ENCODE peak calls at places on chromosomes 1 and 21, in five cellular contexts. I is heart left ventricle, G is AG09309, L is fibroblast of the aortic adventitia, O is endothelial cell of umbilical vein. N is an unnamed sample.
A peak's percentile ranks its signal among the peaks of the same experiment; 100 is the strongest.

GRCh38 chr1:234885601-234886000 is 243.0 kb downstream of the TOMM20 start:
- DNase-seq in I (peak; percentile 70), G (no peak), L (peak; percentile 35), O (no peak), N (no peak)

GRCh38 chr1:196002906-196003305 is 605.3 kb downstream of the KCNT2 start:
- DNase-seq in I (no peak), G (no peak), L (no peak), O (no peak), N (no peak)

GRCh38 chr1:243254233-243254926 is 701 bp downstream of the CEP170 start:
- DNase-seq in I (peak; percentile 74), G (no peak), L (peak; percentile 78), O (peak; percentile 57), N (peak; percentile 75)

GRCh38 chr21:17402885-17403477 is 109.9 kb upstream of the CXADR start:
- DNase-seq in I (no peak), G (no peak), L (peak; percentile 61), O (no peak), N (peak; percentile 89)

GRCh38 chr21:45002381-45003204 is 62.8 kb downstream of the SLX9 start:
- DNase-seq in I (peak; percentile 24), G (no peak), L (no peak), O (no peak), N (no peak)

GRCh38 chr1:165851034-165851658 is 23.7 kb downstream of the UCK2 start:
- DNase-seq in I (no peak), G (no peak), L (peak; percentile 17), O (no peak), N (peak; percentile 71)

GRCh38 chr1:82515650-82516049 is 714.9 kb downstream of the ADGRL2 start:
- DNase-seq in I (no peak), G (no peak), L (peak; percentile 66), O (no peak), N (peak; percentile 74)

GRCh38 chr1:216902669-216903388 is 179.6 kb upstream of the ESRRG start:
- DNase-seq in I (no peak), G (no peak), L (no peak), O (no peak), N (no peak)

GRCh38 chr1:217482356-217483102 is 148.4 kb downstream of the GPATCH2 start:
- DNase-seq in I (no peak), G (peak; percentile 52), L (peak; percentile 72), O (peak; percentile 35), N (peak; percentile 90)

GRCh38 chr1:233651563-233652233 is 37.8 kb downstream of the KCNK1 start:
- DNase-seq in I (no peak), G (no peak), L (no peak), O (no peak), N (no peak)

GRCh38 chr1:151455231-151455630 is 4.1 kb downstream of the POGZ start:
- DNase-seq in I (no peak), G (no peak), L (peak; percentile 61), O (no peak), N (no peak)

GRCh38 chr21:34109075-34109474 is 35.7 kb downstream of the MRPS6 start:
- DNase-seq in I (no peak), G (no peak), L (no peak), O (no peak), N (no peak)

GRCh38 chr1:116258668-116259419 is 114.2 kb upstream of the ATP1A1 start:
- DNase-seq in I (no peak), G (no peak), L (no peak), O (no peak), N (no peak)

GRCh38 chr1:10046356-10047085 is 13.8 kb downstream of the UBE4B start:
- DNase-seq in I (no peak), G (no peak), L (peak; percentile 73), O (no peak), N (peak; percentile 30)

GRCh38 chr1:9111957-9112356 is 16.9 kb downstream of the GPR157 start:
- DNase-seq in I (no peak), G (no peak), L (no peak), O (no peak), N (no peak)

GRCh38 chr1:199843856-199844255 is 183.7 kb upstream of the NR5A2 start:
- DNase-seq in I (no peak), G (no peak), L (peak; percentile 51), O (peak; percentile 67), N (no peak)

GRCh38 chr21:38875694-38876492 is 70.2 kb downstream of the ETS2 start:
- DNase-seq in I (no peak), G (peak; percentile 79), L (peak; percentile 64), O (no peak), N (peak; percentile 79)

GRCh38 chr1:11483581-11484320 is 4.8 kb downstream of the DISP3 start:
- DNase-seq in I (peak; percentile 40), G (no peak), L (no peak), O (no peak), N (no peak)

GRCh38 chr1:8604041-8604942 is 213.1 kb downstream of the RERE start:
- DNase-seq in I (no peak), G (no peak), L (no peak), O (no peak), N (no peak)

GRCh38 chr1:202199141-202199889 is 5.7 kb downstream of the LGR6 start:
- DNase-seq in I (no peak), G (no peak), L (no peak), O (no peak), N (no peak)

GRCh38 chr1:25765910-25766645 is 33.9 kb upstream of the SELENON start:
- DNase-seq in I (no peak), G (no peak), L (no peak), O (no peak), N (no peak)

GRCh38 chr1:30313176-30313575 is 410.2 kb downstream of the MATN1 start:
- DNase-seq in I (no peak), G (no peak), L (no peak), O (no peak), N (no peak)

GRCh38 chr1:99281109-99281508 is 16.8 kb downstream of the PLPPR4 start:
- DNase-seq in I (no peak), G (no peak), L (no peak), O (no peak), N (no peak)

GRCh38 chr1:106721779-106722178 is 334.7 kb upstream of the PRMT6 start:
- DNase-seq in I (no peak), G (no peak), L (peak; percentile 18), O (no peak), N (no peak)

GRCh38 chr1:204232530-204232929 is 18.7 kb upstream of the GOLT1A start:
- DNase-seq in I (peak; percentile 38), G (peak; percentile 28), L (peak; percentile 47), O (no peak), N (peak; percentile 69)

GRCh38 chr1:236608930-236609726 is 4.8 kb upstream of the HEATR1 start:
- DNase-seq in I (peak; percentile 46), G (peak; percentile 13), L (peak; percentile 70), O (peak; percentile 74), N (peak; percentile 64)

GRCh38 chr1:174968750-174969244 is 30.9 kb upstream of the CACYBP start:
- DNase-seq in I (no peak), G (peak; percentile 37), L (peak; percentile 46), O (peak; percentile 85), N (peak; percentile 76)

DNA sequence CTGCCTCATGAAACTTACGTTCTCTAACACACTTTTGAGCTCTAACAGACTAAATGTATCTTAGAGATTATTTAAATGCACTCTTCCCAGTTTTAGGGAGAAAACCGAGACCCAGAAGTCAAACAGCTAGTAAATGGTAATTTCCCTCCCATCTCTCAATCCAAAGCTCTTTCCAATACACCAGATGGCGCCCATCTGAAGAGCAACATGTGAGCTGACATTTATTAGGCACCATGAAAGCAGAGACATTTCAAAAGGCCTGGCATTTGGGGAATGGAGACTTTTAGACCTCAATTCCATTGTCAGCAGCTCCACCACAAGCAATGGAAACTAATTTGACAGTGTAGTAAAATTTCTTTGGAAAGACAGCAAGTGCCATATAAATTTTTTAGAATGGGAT is 191.4 kb downstream of the DAB1 start:
- DNase-seq in I (no peak), G (no peak), L (no peak), O (no peak), N (peak; percentile 6)
- TF ChIP-seq CTCF in I (no peak), G (peak; percentile 12), L (no peak), O (no peak), N (no peak)

DNA sequence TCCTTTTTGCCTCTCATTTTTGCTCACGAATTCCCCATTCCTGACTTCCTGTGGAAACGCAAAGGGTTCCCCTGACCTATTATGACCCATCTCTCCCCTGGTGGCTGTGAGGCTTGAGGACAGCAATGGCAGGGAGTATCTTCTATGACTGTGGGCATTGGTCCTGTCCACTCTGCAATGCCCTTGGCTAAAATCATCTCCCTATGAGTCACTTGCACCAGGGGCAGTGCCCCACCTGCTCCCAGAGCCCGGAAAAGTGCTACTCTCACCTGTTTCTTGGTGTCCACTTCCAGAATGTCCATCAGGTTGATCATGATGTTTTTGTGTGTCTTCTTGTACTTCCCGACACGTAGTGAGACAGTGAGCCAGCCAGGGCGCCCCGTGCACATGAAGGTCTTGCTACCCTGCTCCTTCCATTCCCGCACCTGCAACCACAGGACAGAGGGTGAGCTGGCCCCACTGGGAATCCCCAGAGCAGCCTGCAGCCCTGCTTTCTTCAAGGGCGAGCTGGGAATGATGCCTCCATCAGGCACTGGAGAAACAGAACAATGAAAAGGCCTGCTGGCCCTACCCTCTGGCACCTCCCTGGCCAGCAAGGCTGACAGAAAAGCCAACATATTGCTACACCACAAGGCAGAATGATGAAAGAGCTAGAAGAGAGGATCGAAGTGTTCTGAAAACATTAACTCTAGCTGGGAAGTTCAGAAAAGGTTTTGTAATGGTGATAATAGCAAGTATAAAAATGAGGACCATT is 3.5 kb downstream of the DHCR24 start:
- DNase-seq in I (no peak), G (no peak), L (peak; percentile 79), O (no peak), N (no peak)
- H3K4me3 ChIP-seq in I (no peak overlapping the region), G (no peak overlapping the region), L (peak overlapping the region; percentile 22), O (no peak overlapping the region), N (no peak overlapping the region)

GRCh38 chr1:245663841-245664240 is 509.1 kb downstream of the KIF26B start:
- DNase-seq in I (no peak), G (no peak), L (no peak), O (no peak), N (no peak)

GRCh38 chr1:245666412-245666811 is 511.6 kb downstream of the KIF26B start:
- DNase-seq in I (no peak), G (no peak), L (no peak), O (no peak), N (no peak)

GRCh38 chr1:245663373-245663772 is 508.6 kb downstream of the KIF26B start:
- DNase-seq in I (no peak), G (no peak), L (no peak), O (no peak), N (no peak)
- TF ChIP-seq CTCF in I (no peak), G (no peak), L (no peak), O (no peak), N (no peak)

GRCh38 chr1:155177918-155178281 is 4.3 kb downstream of the TRIM46 start:
- DNase-seq in I (no peak), G (no peak), L (no peak), O (no peak), N (no peak)

GRCh38 chr1:155179107-155180031 is 5.7 kb downstream of the TRIM46 start:
- DNase-seq in I (no peak), G (no peak), L (no peak), O (no peak), N (no peak)

GRCh38 chr1:155177192-155177917 is 3.7 kb downstream of the TRIM46 start:
- DNase-seq in I (no peak), G (no peak), L (no peak), O (no peak), N (no peak)

GRCh38 chr1:155176544-155177071 is 3.0 kb downstream of the TRIM46 start:
- DNase-seq in I (peak; percentile 85), G (no peak), L (peak; percentile 80), O (peak; percentile 65), N (peak; percentile 68)

GRCh38 chr1:155178441-155179106 is 4.9 kb downstream of the TRIM46 start:
- DNase-seq in I (peak; percentile 39), G (no peak), L (no peak), O (no peak), N (no peak)
- H3K4me3 ChIP-seq in I (no peak overlapping the region), G (no peak overlapping the region), L (no peak overlapping the region), O (no peak overlapping the region), N (no peak overlapping the region)

GRCh38 chr1:244864253-244865027 is at the start of gene HNRNPU:
- DNase-seq in I (peak; percentile 99), G (peak; percentile 86), L (peak; percentile 96), O (peak; percentile 98), N (peak; percentile 95)
- TF ChIP-seq CTCF in I (no peak), G (peak; percentile 8), L (peak; percentile 38), O (peak; percentile 33), N (peak; percentile 15)

N was measured in fibroblast of mammary gland.